ENCODE peak calls at places on chromosomes 7 and 10, in five cellular contexts. C is nephron progenitor cell, D is progenitor cell of endocrine pancreas, L is HuH-7, H is mesenchymal stem cell. M is an unnamed sample.

GRCh38 chr10:42960491-42961155 is 116.2 kb upstream of the RET start:
- DNase-seq in L (no peak), H (peak), C (no peak), D (no peak), M (no peak)

GRCh38 chr10:125772112-125772863 is 3.3 kb downstream of the MMP21 start:
- DNase-seq in C (no peak), L (no peak), H (no peak), D (no peak), M (no peak)

GRCh38 chr10:95513941-95514392 is 47.2 kb downstream of the SORBS1 start:
- DNase-seq in L (no peak), D (no peak), H (peak), C (no peak), M (no peak)

GRCh38 chr10:75397571-75397921 is 4.0 kb downstream of the ZNF503 start:
- DNase-seq in C (peak), L (no peak), D (no peak), H (peak), M (no peak)

GRCh38 chr7:28364082-28364481 is 48.2 kb upstream of the CREB5 start:
- DNase-seq in D (no peak), C (no peak), H (no peak), L (no peak), M (no peak)

GRCh38 chr7:129877146-129877792 is 75.5 kb downstream of the UBE2H start:
- DNase-seq in H (peak), L (peak), C (no peak), D (no peak), M (no peak)

GRCh38 chr10:46022978-46023702 is 7.3 kb downstream of the NCOA4 start:
- DNase-seq in D (peak), C (peak), L (peak), H (peak), M (peak)

GRCh38 chr7:117111532-117111931 is 158.2 kb downstream of the ST7 start:
- DNase-seq in L (no peak), C (no peak), H (no peak), D (no peak), M (no peak)

GRCh38 chr10:110356628-110357245 is 52.0 kb upstream of the SMNDC1 start:
- DNase-seq in D (no peak), H (peak), C (no peak), L (no peak), M (peak)

GRCh38 chr10:92527716-92528115 is 46.2 kb downstream of the IDE start:
- DNase-seq in L (no peak), D (no peak), H (no peak), C (no peak), M (no peak)